ENCODE peak calls at places on chromosomes 1 and 21, in five cellular contexts. N is activated naive CD4-positive, alpha-beta T cell treated with anti-CD3 and anti-CD28 coated beads for 36 hours; X is myocyte; S is amygdala; J is ovary. T is an unnamed sample.

GRCh38 chr1:63615809-63616420 is 22.7 kb downstream of the PGM1 start:
- DNase-seq in X (peak), S (peak), N (peak), J (no peak), T (peak)

GRCh38 chr1:29635501-29636263 is 399.4 kb downstream of the PTPRU start:
- DNase-seq in N (no peak), S (no peak), J (no peak), X (no peak), T (no peak)

GRCh38 chr1:247530785-247531184 is 5.5 kb downstream of the OR2C3 start:
- DNase-seq in S (no peak), X (no peak), J (no peak), N (no peak), T (no peak)

GRCh38 chr1:47438321-47439150 is 692 bp downstream of the FOXD2 start:
- DNase-seq in N (peak), J (no peak), S (no peak), X (no peak), T (no peak)

GRCh38 chr1:234201600-234201999 is 171.7 kb upstream of the COA6 start:
- DNase-seq in N (no peak), S (no peak), J (no peak), X (no peak), T (no peak)

GRCh38 chr1:12232221-12232620 is 2.4 kb downstream of the VPS13D start:
- DNase-seq in S (no peak), N (peak), J (no peak), X (no peak), T (no peak)

GRCh38 chr1:225485991-225486530 is 58.2 kb upstream of the LBR start:
- DNase-seq in S (no peak), N (no peak), X (no peak), J (no peak), T (no peak)

GRCh38 chr1:235403598-235403997 is 36.4 kb downstream of the TBCE start:
- DNase-seq in S (no peak), X (no peak), N (no peak), J (no peak), T (no peak)

GRCh38 chr1:18560692-18561091 is 70.0 kb upstream of the PAX7 start:
- DNase-seq in S (no peak), X (no peak), J (no peak), N (no peak), T (no peak)

GRCh38 chr1:65334081-65334480 is 24.7 kb downstream of the DNAJC6 start:
- DNase-seq in N (no peak), X (no peak), S (no peak), J (no peak), T (no peak)

GRCh38 chr1:205576011-205576410 is 55.8 kb downstream of the ELK4 start:
- DNase-seq in X (no peak), S (no peak), J (no peak), N (no peak), T (peak)

GRCh38 chr21:34039678-34040382 is 33.5 kb upstream of the MRPS6 start:
- DNase-seq in N (no peak), X (no peak), S (no peak), J (no peak), T (no peak)

GRCh38 chr1:95393434-95393833 is 159.4 kb downstream of the RWDD3 start:
- DNase-seq in N (no peak), J (no peak), X (no peak), S (no peak), T (no peak)

GRCh38 chr1:12014141-12014981 is 4.9 kb upstream of the MIIP start:
- DNase-seq in J (no peak), X (peak), N (peak), S (no peak), T (no peak)

GRCh38 chr1:39955547-39956539 is 898 bp downstream of the MFSD2A start:
- DNase-seq in J (no peak), X (peak), S (peak), N (peak), T (peak)

GRCh38 chr1:41864471-41865040 is 54.2 kb downstream of the HIVEP3 start:
- DNase-seq in J (no peak), X (no peak), N (no peak), S (no peak), T (no peak)

GRCh38 chr1:153375511-153375910 is at the start of gene S100A12:
- DNase-seq in S (no peak), J (no peak), N (no peak), X (peak), T (peak)